ENCODE peak calls at places on chromosomes 6 and 20, in four cellular contexts. R is IMR-90, I is stomach, M is foreskin keratinocyte. O is an unnamed sample.
A peak's percentile ranks its signal among the peaks of the same experiment; 100 is the strongest.

GRCh38 chr20:47665221-47665991 is 119.9 kb downstream of the SULF2 start:
- DNase-seq in R (no peak), I (no peak), M (peak; percentile 73), O (peak; percentile 56)

GRCh38 chr6:26103141-26103769 is 16.0 kb downstream of the HFE start:
- DNase-seq in R (peak; percentile 77), I (no peak), M (peak; percentile 56), O (no peak)

GRCh38 chr20:20406306-20406705 is 38.4 kb downstream of the INSM1 start:
- DNase-seq in R (no peak), I (no peak), M (no peak), O (no peak)

GRCh38 chr6:29813809-29814208 is 13.8 kb upstream of the HLA-G start:
- DNase-seq in R (peak; percentile 8), I (no peak), M (peak; percentile 67), O (no peak)

GRCh38 chr6:37783025-37783825 is 36.3 kb upstream of the ZFAND3 start:
- DNase-seq in R (peak; percentile 23), I (no peak), M (no peak), O (no peak)

GRCh38 chr20:16194961-16195360 is 378.3 kb downstream of the KIF16B start:
- DNase-seq in R (no peak), I (no peak), M (no peak), O (no peak)

GRCh38 chr6:112117554-112117953 is 30.2 kb downstream of the FAM229B start:
- DNase-seq in R (peak; percentile 62), I (no peak), M (peak; percentile 62), O (no peak)

GRCh38 chr20:47181056-47181862 is 175.2 kb downstream of the ZMYND8 start:
- DNase-seq in R (peak; percentile 83), I (peak; percentile 40), M (peak; percentile 71), O (no peak)

GRCh38 chr20:24587384-24588046 is 118.1 kb downstream of the SYNDIG1 start:
- DNase-seq in R (no peak), I (no peak), M (no peak), O (no peak)

GRCh38 chr20:48047453-48047852 is 262.2 kb upstream of the SULF2 start:
- DNase-seq in R (no peak), I (no peak), M (peak; percentile 38), O (no peak)

GRCh38 chr6:130575971-130576370 is 210.2 kb downstream of the TMEM200A start:
- DNase-seq in R (no peak), I (no peak), M (no peak), O (no peak)

GRCh38 chr20:64151634-64152530 is 12.4 kb upstream of the MYT1 start:
- DNase-seq in R (peak; percentile 46), I (no peak), M (peak; percentile 88), O (no peak)

GRCh38 chr6:140264451-140264850 is 890.0 kb upstream of the CITED2 start:
- DNase-seq in R (peak; percentile 19), I (no peak), M (no peak), O (no peak)

GRCh38 chr6:112639436-112639835 is 292.3 kb downstream of the RFPL4B start:
- DNase-seq in R (peak; percentile 91), I (no peak), M (peak; percentile 22), O (no peak)

GRCh38 chr6:106104941-106105340 is 18.8 kb downstream of the PRDM1 start:
- DNase-seq in R (no peak), I (no peak), M (no peak), O (no peak)

GRCh38 chr6:106104476-106104875 is 18.3 kb downstream of the PRDM1 start:
- DNase-seq in R (no peak), I (no peak), M (no peak), O (no peak)

GRCh38 chr6:106102967-106103727 is 17.0 kb downstream of the PRDM1 start:
- DNase-seq in R (no peak), I (no peak), M (no peak), O (no peak)

GRCh38 chr6:106102034-106102433 is 15.9 kb downstream of the PRDM1 start:
- DNase-seq in R (no peak), I (no peak), M (no peak), O (no peak)

DNA sequence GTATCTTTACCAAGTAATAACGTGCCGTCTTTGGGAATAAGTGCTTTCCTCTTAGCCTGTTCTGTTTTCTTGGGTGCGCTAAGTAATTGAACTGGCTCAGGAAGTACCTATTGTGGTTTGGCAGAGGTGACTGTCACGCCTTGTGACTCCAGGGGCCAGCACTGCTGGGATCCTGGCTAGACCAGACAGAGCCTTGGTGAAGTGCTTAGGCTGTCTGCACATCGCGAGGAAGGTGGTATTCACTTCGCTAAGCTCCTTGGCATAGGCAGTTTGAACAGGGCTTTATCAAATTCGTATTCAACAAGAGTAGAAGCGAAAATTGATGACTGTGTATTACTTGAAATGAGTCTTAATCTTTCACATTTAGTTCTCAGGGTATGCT is 17.6 kb downstream of the PRDM1 start:
- DNase-seq in R (no peak), I (peak; percentile 57), M (no peak), O (no peak)
- H3K27ac ChIP-seq in R (no peak overlapping the region), I (peak overlapping the region; percentile 58), M (no peak overlapping the region), O (no peak overlapping the region)

DNA sequence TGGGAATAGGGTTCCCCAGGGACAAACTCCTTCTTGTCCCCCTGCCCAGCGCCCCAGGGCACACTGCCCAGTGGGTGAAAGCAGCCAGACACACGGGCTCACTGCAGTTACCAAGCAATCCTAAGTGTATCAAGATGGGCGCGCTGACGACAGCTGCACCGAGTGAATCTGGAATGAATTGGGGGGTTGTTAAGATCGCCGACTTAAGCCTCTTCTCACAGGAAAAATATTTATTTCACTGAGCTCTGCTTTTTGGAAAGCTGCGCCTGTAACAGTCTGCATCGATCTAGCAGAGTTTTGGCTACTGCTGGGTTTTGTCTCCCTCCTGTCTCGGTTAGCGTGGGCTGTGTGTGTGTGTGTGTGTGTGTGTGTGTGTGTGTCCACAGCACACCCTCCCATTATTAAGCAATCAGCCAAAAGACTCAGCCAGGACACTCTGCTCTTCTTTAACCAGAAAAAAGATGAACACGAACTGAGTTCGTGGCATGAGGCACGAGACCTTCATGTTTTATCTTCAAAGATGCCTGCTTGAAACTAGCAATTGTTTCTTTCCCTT is 35.9 kb downstream of the RIPOR3 start:
- DNase-seq in R (peak; percentile 88), I (no peak), M (no peak), O (no peak)
- H3K27ac ChIP-seq in R (peak overlapping the region; percentile 94), I (peak overlapping the region; percentile 87), M (no peak overlapping the region), O (peak overlapping the region; percentile 2)

DNA sequence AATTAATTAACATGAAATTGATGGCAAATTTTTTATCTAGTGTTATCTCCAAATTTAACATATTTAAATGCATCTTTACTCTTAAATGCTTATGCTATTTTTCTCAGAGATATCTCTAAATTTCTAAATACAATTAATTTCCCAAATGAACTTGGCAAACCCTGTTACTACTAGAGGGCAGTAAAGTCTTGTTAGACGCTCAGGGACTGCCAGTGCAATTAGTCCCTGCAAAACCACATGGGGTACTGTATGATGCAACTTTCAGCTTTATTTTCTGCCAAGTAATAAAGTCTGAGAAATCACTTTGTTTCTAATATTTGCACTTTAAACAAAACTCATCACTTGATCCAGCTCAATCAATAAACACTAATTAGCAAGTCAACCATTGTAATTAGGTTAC is 76.0 kb upstream of the ADGRB3 start:
- DNase-seq in R (no peak), I (no peak), M (no peak), O (no peak)
- H3K27ac ChIP-seq in R (no peak overlapping the region), I (no peak overlapping the region), M (no peak overlapping the region), O (no peak overlapping the region)

DNA sequence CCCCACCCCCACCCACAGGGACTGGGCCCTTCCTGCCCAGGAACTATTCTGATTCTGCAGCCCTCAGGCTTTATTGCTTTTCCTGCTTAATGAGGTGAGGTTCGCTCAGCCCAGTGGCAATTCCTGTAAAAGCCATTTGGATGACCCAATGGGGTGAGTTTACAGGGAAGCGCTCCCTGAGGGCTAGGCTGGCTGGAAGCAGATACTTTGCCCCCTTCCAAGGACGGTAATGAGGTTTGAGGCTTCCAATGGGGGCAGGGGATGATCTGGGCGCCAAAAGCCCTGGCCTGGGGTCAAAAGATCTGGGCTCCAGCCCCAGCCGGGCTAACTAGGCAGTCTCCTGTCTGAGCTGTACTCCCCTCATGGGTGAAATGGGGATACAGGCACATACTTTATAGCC is 41.8 kb downstream of the RIPOR3 start:
- DNase-seq in R (no peak), I (no peak), M (no peak), O (no peak)
- H3K27ac ChIP-seq in R (no peak overlapping the region), I (peak overlapping the region; percentile 34), M (no peak overlapping the region), O (no peak overlapping the region)

O was measured in ascending aorta.